ENCODE peak calls at places on chromosomes 5 and 9, in four cellular contexts. W is GM10248, J is cardiac fibroblast, Y is RWPE1. C is an unnamed sample.

GRCh38 chr9:131254107-131254491 is 22.2 kb downstream of the FAM78A start:
- DNase-seq in J (no peak), Y (no peak), W (peak; percentile 46), C (peak; percentile 46)

GRCh38 chr9:35679766-35680330 is 6.1 kb downstream of the CA9 start:
- DNase-seq in J (no peak), Y (no peak), W (no peak), C (no peak)

GRCh38 chr9:111064160-111064733 is 26.0 kb upstream of the LPAR1 start:
- DNase-seq in J (no peak), Y (no peak), W (peak; percentile 36), C (no peak)

GRCh38 chr5:4553968-4554367 is 586.2 kb upstream of the ADAMTS16 start:
- DNase-seq in Y (no peak), J (no peak), W (no peak), C (no peak)

GRCh38 chr9:131226226-131226625 is 50.1 kb downstream of the FAM78A start:
- DNase-seq in W (no peak), Y (no peak), J (no peak), C (no peak)

GRCh38 chr5:14676320-14676719 is 11.8 kb downstream of the OTULIN start:
- DNase-seq in J (peak; percentile 70), Y (peak; percentile 80), W (no peak), C (peak; percentile 67)

GRCh38 chr9:27440888-27441740 is 83.0 kb upstream of the IFNK start:
- DNase-seq in J (no peak), W (no peak), Y (no peak), C (no peak)

GRCh38 chr9:137175345-137175961 is 3.6 kb upstream of the TMEM210 start:
- DNase-seq in J (no peak), W (no peak), Y (no peak), C (no peak)

GRCh38 chr9:7910426-7911015 is 110.9 kb upstream of the DMAC1 start:
- DNase-seq in J (no peak), Y (no peak), W (no peak), C (no peak)

GRCh38 chr5:55411881-55412280 is 104.1 kb downstream of the MTREX start:
- DNase-seq in J (no peak), Y (no peak), W (no peak), C (no peak)

GRCh38 chr9:17793713-17794622 is 215.1 kb downstream of the SH3GL2 start:
- DNase-seq in J (peak; percentile 22), Y (no peak), W (no peak), C (peak; percentile 15)

GRCh38 chr5:180138214-180138975 is 66.8 kb upstream of the RNF130 start:
- DNase-seq in J (no peak), Y (no peak), W (no peak), C (no peak)

GRCh38 chr9:130147910-130148309 is 24.3 kb upstream of the NCS1 start:
- DNase-seq in J (no peak), Y (no peak), W (no peak), C (no peak)

GRCh38 chr5:94544784-94545318 is 73.6 kb downstream of the KIAA0825 start:
- DNase-seq in J (no peak), Y (no peak), W (no peak), C (no peak)

DNA sequence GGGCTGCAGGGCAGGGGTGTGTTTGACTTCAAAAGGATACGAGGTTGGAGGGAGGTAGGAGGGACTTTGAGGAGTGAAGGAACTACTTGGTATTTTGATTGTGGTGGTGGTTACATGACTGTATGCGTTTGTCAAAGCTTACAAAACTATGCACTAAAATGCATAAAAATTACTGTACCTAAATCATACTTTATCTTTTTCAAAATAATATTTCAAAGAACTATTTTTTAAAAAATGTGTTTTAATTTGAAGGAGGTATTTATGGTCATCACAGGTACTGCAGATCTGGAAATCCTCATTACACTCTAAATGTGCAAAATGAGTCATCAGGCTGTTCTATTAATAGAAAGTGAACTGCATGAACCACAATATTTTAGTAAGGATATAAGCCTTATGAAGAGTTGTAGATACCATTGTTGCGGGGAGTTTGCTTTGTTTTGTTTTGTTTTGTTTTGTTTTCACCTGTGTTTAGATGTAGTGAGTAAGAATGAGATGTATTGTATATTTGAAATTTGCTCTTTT is 116.9 kb downstream of the ARRDC3 start:
- DNase-seq in J (peak; percentile 69), W (peak; percentile 27), Y (peak; percentile 85), C (peak; percentile 72)
- TF ChIP-seq CTCF in J (no peak), W (no peak), Y (peak; percentile 19), C (no peak)

GRCh38 chr5:168710706-168711105 is 131.5 kb upstream of the PANK3 start:
- DNase-seq in Y (no peak), W (no peak), J (no peak), C (no peak)

GRCh38 chr5:168708301-168708695 is 129.1 kb upstream of the PANK3 start:
- DNase-seq in J (no peak), W (no peak), Y (no peak), C (no peak)

GRCh38 chr5:168705321-168705720 is 126.2 kb upstream of the PANK3 start:
- DNase-seq in W (no peak), Y (no peak), J (no peak), C (no peak)

GRCh38 chr5:168707646-168708300 is 128.6 kb upstream of the PANK3 start:
- DNase-seq in J (no peak), Y (no peak), W (no peak), C (no peak)

DNA sequence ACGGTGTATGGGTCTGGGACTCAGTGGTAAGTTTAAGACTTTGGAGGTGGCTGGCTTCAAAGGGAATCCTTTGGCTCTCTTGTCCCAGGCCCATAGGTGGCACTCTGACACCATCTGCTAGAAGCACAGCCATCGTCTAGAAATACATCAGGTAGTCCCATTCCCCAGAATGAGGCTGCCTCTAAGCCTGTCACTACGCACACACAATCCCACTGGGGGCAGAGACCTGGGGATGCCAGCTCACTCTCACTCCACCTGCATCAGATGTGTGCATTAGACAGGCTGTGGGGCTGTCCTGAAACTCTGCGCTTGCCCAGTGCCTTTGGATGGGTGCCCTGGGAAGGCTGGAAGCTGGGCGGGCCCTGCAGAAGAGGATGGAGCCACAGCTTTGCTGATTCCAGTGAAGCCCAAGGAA is 127.5 kb upstream of the PANK3 start:
- DNase-seq in W (no peak), Y (peak; percentile 41), J (peak; percentile 64), C (peak; percentile 64)
- TF ChIP-seq CTCF in W (peak; percentile 44), Y (no peak), J (peak; percentile 85), C (peak; percentile 78)

GRCh38 chr5:32710859-32711692 is at the start of gene NPR3:
- DNase-seq in W (no peak), J (peak; percentile 62), Y (peak; percentile 33), C (peak; percentile 61)

GRCh38 chr5:32709789-32710334 is 1.3 kb upstream of the NPR3 start:
- DNase-seq in J (peak; percentile 84), W (peak; percentile 67), Y (peak; percentile 70), C (peak; percentile 85)

GRCh38 chr5:32708949-32709348 is 2.2 kb upstream of the NPR3 start:
- DNase-seq in Y (no peak), J (no peak), W (no peak), C (no peak)

GRCh38 chr5:32711693-32712462 is 757 bp downstream of the NPR3 start:
- DNase-seq in Y (peak; percentile 46), W (no peak), J (peak; percentile 61), C (peak; percentile 25)

DNA sequence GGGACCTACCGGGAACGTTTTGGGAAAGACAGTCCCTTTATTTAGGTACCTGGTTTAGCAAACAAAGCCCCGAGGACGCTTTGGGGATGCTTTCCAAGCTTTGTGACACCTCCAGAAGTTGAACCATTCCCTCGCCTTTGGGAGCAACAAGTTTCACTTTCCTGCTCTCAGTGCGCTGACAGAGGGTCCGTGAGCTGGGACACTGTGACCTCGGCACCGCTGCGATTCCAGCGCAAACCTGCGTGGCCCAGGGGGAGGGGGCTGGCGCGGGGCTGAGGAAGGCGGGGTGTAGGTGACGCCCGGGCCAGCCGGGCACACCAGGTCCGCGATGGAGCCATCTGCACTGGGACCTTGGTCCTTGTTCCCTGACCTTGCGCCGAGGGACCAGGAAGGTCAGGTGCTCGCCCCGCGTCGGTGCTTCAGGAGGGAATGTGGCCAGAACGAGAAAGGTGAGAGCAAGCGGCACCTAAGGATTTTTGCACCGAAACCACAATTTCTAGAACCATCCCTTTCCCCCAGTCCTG is 724 bp upstream of the NPR3 start:
- DNase-seq in J (no peak), Y (peak; percentile 25), W (peak; percentile 32), C (no peak)
- TF ChIP-seq CTCF in J (no peak), Y (no peak), W (no peak), C (no peak)

GRCh38 chr5:85921590-85921989 is 696.2 kb upstream of the COX7C start:
- DNase-seq in J (no peak), Y (no peak), W (no peak), C (no peak)
- TF ChIP-seq CTCF in J (no peak), Y (no peak), W (no peak), C (no peak)

GRCh38 chr5:10726179-10726912 is 34.7 kb downstream of the DAP start:
- DNase-seq in J (no peak), Y (no peak), W (no peak), C (no peak)

GRCh38 chr5:10723519-10723918 is 37.5 kb downstream of the DAP start:
- DNase-seq in Y (no peak), J (no peak), W (no peak), C (no peak)

GRCh38 chr5:10726913-10727517 is 34.0 kb downstream of the DAP start:
- DNase-seq in J (no peak), W (peak; percentile 68), Y (no peak), C (no peak)

GRCh38 chr5:10725636-10726035 is 35.4 kb downstream of the DAP start:
- DNase-seq in W (no peak), J (no peak), Y (no peak), C (no peak)

DNA sequence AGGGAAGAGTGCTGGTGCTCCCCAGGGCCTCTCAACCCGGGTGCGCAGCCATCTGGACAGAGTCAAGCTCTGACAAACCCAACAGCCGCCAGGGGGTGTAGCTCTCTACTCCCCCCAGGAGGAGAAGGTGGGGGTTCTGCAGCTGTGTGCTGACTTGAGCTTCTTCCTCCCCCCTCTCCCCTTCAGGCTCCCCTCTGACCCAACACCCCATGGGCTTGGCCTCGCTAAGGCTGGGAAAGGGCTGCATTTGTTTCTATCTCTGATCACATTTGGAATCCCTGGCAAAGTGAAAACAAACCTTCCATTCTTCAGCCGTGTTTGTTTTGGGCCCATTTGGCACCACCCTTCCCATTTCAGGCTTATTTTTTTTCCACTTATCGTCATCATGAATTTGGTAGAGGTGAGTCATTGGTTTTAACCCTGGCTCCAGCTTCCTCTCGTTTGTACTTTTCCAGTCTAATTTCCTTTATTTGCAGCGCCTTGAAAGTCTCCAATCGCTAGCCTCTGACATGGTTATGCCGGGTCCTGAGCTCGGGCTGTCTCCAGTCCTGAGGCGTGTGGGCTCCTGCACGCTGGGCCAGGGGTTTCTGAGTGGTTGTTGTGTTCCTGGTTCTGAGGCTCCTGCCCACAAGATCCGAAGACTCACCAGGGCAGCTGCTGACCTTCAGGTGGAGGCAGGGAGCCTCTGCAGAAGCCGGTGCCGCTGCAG is 36.1 kb downstream of the DAP start:
- DNase-seq in W (no peak), Y (peak; percentile 89), J (peak; percentile 91), C (peak; percentile 84)
- TF ChIP-seq CTCF in W (no peak), Y (no peak), J (peak; percentile 63), C (peak; percentile 68)

DNA sequence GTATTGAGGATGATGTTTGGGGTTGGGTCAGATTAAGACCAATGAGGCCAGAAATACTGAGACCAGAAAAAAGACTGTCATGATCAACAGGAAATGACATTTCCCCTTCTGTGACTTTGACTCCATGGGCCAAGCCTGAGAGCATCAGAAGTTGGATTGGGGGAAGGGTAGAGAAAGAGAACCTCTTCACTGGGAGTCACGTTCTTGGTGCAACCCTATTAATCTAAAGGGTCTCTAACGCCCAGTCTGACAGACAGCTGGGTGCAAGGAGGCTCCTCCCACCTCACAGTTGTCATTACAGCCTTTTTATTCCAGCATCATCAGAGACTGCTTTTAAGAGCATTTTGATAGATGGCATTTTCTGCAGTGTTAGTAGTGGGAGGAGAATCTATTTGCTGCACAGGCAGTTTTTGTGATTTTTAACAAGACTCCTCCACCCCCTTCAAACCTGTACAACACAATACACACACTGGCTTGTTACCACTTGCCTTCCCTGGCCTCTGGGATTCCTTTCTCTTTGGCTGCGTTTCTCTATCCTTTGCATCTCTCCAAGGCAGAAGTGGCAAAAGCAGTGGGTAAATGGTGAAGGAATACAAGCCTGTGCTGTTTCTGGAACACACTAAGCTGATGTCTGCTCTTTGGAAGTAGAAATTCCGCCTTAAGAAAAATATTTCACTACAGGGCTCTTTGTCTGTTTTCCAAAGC is 310.4 kb upstream of the ZNF608 start:
- DNase-seq in W (no peak), Y (peak; percentile 17), J (no peak), C (no peak)
- TF ChIP-seq CTCF in W (no peak), Y (no peak), J (no peak), C (no peak)